ENCODE peak calls at places on chromosomes 2 and 18, in eight cellular contexts. One of them, this sample, is unnamed.

GRCh38 chr18:79380816-79381806 is 14.6 kb upstream of the NFATC1 start:
- DNase-seq in Karpas-422: peak; percentile 90
- DNase-seq in mesendoderm: peak; percentile 62
- DNase-seq in small intestine: peak; percentile 37
- DNase-seq in Peyer's patch: peak; percentile 85
- DNase-seq in PC-9: no peak
- DNase-seq in NT2/D1: no peak
- DNase-seq in K562: peak; percentile 62
- DNase-seq in this sample: peak; percentile 56

GRCh38 chr2:43293744-43294695 is 67.6 kb upstream of the ZFP36L2 start:
- DNase-seq in Karpas-422: no peak
- DNase-seq in mesendoderm: peak; percentile 70
- DNase-seq in small intestine: peak; percentile 70
- DNase-seq in Peyer's patch: peak; percentile 64
- DNase-seq in PC-9: peak; percentile 96
- DNase-seq in NT2/D1: no peak
- DNase-seq in K562: peak; percentile 86
- DNase-seq in this sample: no peak

GRCh38 chr2:174609261-174609660 is 11.7 kb upstream of the WIPF1 start:
- DNase-seq in Karpas-422: no peak
- DNase-seq in mesendoderm: no peak
- DNase-seq in small intestine: no peak
- DNase-seq in Peyer's patch: no peak
- DNase-seq in PC-9: no peak
- DNase-seq in NT2/D1: no peak
- DNase-seq in K562: no peak
- DNase-seq in this sample: no peak

GRCh38 chr2:217714268-217714643 is 288.5 kb downstream of the TNS1 start:
- DNase-seq in Karpas-422: no peak
- DNase-seq in mesendoderm: peak; percentile 25
- DNase-seq in small intestine: no peak
- DNase-seq in Peyer's patch: peak; percentile 50
- DNase-seq in PC-9: no peak
- DNase-seq in NT2/D1: no peak
- DNase-seq in K562: no peak
- DNase-seq in this sample: no peak

GRCh38 chr18:46199515-46200147 is 95.4 kb downstream of the HAUS1 start:
- DNase-seq in Karpas-422: no peak
- DNase-seq in mesendoderm: peak; percentile 87
- DNase-seq in small intestine: peak; percentile 67
- DNase-seq in Peyer's patch: no peak
- DNase-seq in PC-9: peak; percentile 91
- DNase-seq in NT2/D1: no peak
- DNase-seq in K562: peak; percentile 54
- DNase-seq in this sample: no peak

GRCh38 chr2:34025196-34025595 is 426.1 kb upstream of the FAM98A start:
- DNase-seq in Karpas-422: no peak
- DNase-seq in mesendoderm: peak; percentile 48
- DNase-seq in small intestine: no peak
- DNase-seq in Peyer's patch: no peak
- DNase-seq in PC-9: no peak
- DNase-seq in NT2/D1: no peak
- DNase-seq in K562: no peak
- DNase-seq in this sample: no peak

GRCh38 chr2:43595603-43596412 is at the start of gene THADA:
- DNase-seq in Karpas-422: peak; percentile 99
- DNase-seq in mesendoderm: peak; percentile 99
- DNase-seq in small intestine: peak; percentile 99
- DNase-seq in Peyer's patch: peak; percentile 100
- DNase-seq in PC-9: peak; percentile 99
- DNase-seq in NT2/D1: peak; percentile 99
- DNase-seq in K562: peak; percentile 99
- DNase-seq in this sample: peak; percentile 90

GRCh38 chr2:28545590-28546195 is 49.8 kb downstream of the PLB1 start:
- DNase-seq in Karpas-422: no peak
- DNase-seq in mesendoderm: no peak
- DNase-seq in small intestine: peak; percentile 34
- DNase-seq in Peyer's patch: peak; percentile 72
- DNase-seq in PC-9: peak; percentile 1
- DNase-seq in NT2/D1: no peak
- DNase-seq in K562: no peak
- DNase-seq in this sample: no peak

GRCh38 chr2:85750509-85751299 is 3.1 kb upstream of the ATOH8 start:
- DNase-seq in Karpas-422: peak; percentile 85
- DNase-seq in mesendoderm: peak; percentile 77
- DNase-seq in small intestine: peak; percentile 49
- DNase-seq in Peyer's patch: peak; percentile 81
- DNase-seq in PC-9: no peak
- DNase-seq in NT2/D1: no peak
- DNase-seq in K562: peak; percentile 66
- DNase-seq in this sample: peak; percentile 36

GRCh38 chr2:219291394-219291793 is 12.2 kb downstream of the DNAJB2 start:
- DNase-seq in Karpas-422: no peak
- DNase-seq in mesendoderm: no peak
- DNase-seq in small intestine: no peak
- DNase-seq in Peyer's patch: peak; percentile 34
- DNase-seq in PC-9: no peak
- DNase-seq in NT2/D1: no peak
- DNase-seq in K562: no peak
- DNase-seq in this sample: no peak

GRCh38 chr2:200856806-200857205 is 7.7 kb downstream of the CLK1 start:
- DNase-seq in Karpas-422: no peak
- DNase-seq in mesendoderm: no peak
- DNase-seq in small intestine: no peak
- DNase-seq in Peyer's patch: no peak
- DNase-seq in PC-9: no peak
- DNase-seq in NT2/D1: no peak
- DNase-seq in K562: no peak
- DNase-seq in this sample: no peak

GRCh38 chr2:200861617-200862016 is 2.8 kb downstream of the CLK1 start:
- DNase-seq in Karpas-422: no peak
- DNase-seq in mesendoderm: no peak
- DNase-seq in small intestine: no peak
- DNase-seq in Peyer's patch: no peak
- DNase-seq in PC-9: no peak
- DNase-seq in NT2/D1: no peak
- DNase-seq in K562: no peak
- DNase-seq in this sample: no peak

GRCh38 chr2:200863655-200864205 is 728 bp downstream of the CLK1 start:
- DNase-seq in Karpas-422: peak; percentile 66
- DNase-seq in mesendoderm: peak; percentile 48
- DNase-seq in small intestine: no peak
- DNase-seq in Peyer's patch: no peak
- DNase-seq in PC-9: no peak
- DNase-seq in NT2/D1: no peak
- DNase-seq in K562: no peak
- DNase-seq in this sample: no peak

GRCh38 chr2:200862532-200863000 is 1.9 kb downstream of the CLK1 start:
- DNase-seq in Karpas-422: peak; percentile 60
- DNase-seq in mesendoderm: peak; percentile 67
- DNase-seq in small intestine: peak; percentile 58
- DNase-seq in Peyer's patch: no peak
- DNase-seq in PC-9: peak; percentile 60
- DNase-seq in NT2/D1: no peak
- DNase-seq in K562: peak; percentile 42
- DNase-seq in this sample: peak; percentile 52

GRCh38 chr2:200860092-200860795 is 4.2 kb downstream of the CLK1 start:
- DNase-seq in Karpas-422: no peak
- DNase-seq in mesendoderm: peak; percentile 21
- DNase-seq in small intestine: no peak
- DNase-seq in Peyer's patch: no peak
- DNase-seq in PC-9: no peak
- DNase-seq in NT2/D1: no peak
- DNase-seq in K562: no peak
- DNase-seq in this sample: no peak
- H3K4me1 ChIP-seq in Karpas-422: peaks cover 23% of the 10 kb centered on the region
- H3K4me1 ChIP-seq in mesendoderm: peaks cover 2% of the 10 kb centered on the region
- H3K4me1 ChIP-seq in small intestine: peaks cover 3% of the 10 kb centered on the region
- H3K4me1 ChIP-seq in Peyer's patch: peaks cover 4% of the 10 kb centered on the region
- H3K4me1 ChIP-seq in PC-9: peaks cover 17% of the 10 kb centered on the region
- H3K4me1 ChIP-seq in NT2/D1: no peaks in the 10 kb centered on the region
- H3K4me1 ChIP-seq in K562: peaks cover 6% of the 10 kb centered on the region
- H3K4me1 ChIP-seq in this sample: peaks cover 41% of the 10 kb centered on the region

GRCh38 chr18:48024009-48024512 is 93.6 kb upstream of the SMAD2 start:
- DNase-seq in Karpas-422: no peak
- DNase-seq in mesendoderm: no peak
- DNase-seq in small intestine: no peak
- DNase-seq in Peyer's patch: peak; percentile 33
- DNase-seq in PC-9: no peak
- DNase-seq in NT2/D1: no peak
- DNase-seq in K562: no peak
- DNase-seq in this sample: no peak

GRCh38 chr18:48024891-48025660 is 94.6 kb upstream of the SMAD2 start:
- DNase-seq in Karpas-422: no peak
- DNase-seq in mesendoderm: no peak
- DNase-seq in small intestine: no peak
- DNase-seq in Peyer's patch: peak; percentile 24
- DNase-seq in PC-9: no peak
- DNase-seq in NT2/D1: no peak
- DNase-seq in K562: no peak
- DNase-seq in this sample: no peak

GRCh38 chr18:48022021-48022420 is 91.6 kb upstream of the SMAD2 start:
- DNase-seq in Karpas-422: no peak
- DNase-seq in mesendoderm: no peak
- DNase-seq in small intestine: no peak
- DNase-seq in Peyer's patch: peak; percentile 24
- DNase-seq in PC-9: no peak
- DNase-seq in NT2/D1: no peak
- DNase-seq in K562: no peak
- DNase-seq in this sample: no peak

GRCh38 chr18:48022531-48023330 is 92.3 kb upstream of the SMAD2 start:
- DNase-seq in Karpas-422: peak; percentile 96
- DNase-seq in mesendoderm: peak; percentile 88
- DNase-seq in small intestine: peak; percentile 70
- DNase-seq in Peyer's patch: peak; percentile 45
- DNase-seq in PC-9: peak; percentile 71
- DNase-seq in NT2/D1: peak; percentile 39
- DNase-seq in K562: peak; percentile 61
- DNase-seq in this sample: no peak

DNA sequence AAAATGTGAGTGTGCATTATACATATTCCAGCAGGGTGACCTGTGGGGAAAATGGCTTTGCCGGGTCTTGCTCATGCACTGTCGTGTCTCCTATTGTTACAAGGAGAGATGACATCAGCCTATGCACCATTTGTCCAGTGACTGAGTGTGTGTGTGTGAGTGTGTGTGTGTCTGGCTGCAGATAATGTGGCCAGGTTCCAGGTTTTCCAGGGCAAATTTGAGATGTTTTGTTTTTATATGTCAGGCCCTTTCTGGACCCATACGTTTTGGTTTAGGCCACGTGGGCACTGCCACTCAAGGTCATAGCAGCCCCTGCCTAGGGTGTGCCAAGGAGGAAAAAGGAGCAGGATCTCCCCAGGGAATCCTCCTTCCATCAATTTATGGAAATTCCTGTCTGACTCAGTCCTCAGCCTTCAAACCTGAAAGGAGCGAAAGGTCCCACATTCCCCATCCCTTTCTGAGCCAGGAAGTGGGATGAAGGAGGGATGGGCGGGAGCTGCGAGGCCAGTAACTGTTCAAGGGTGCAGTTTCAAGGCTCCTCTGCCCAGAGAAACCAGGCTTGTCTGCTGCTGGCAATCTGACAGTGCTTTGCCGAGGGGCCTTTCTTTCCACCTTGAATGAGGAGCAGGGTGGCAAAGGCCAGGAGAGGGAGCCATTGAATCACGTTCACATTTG is 93.0 kb upstream of the SMAD2 start:
- DNase-seq in Karpas-422: peak; percentile 82
- DNase-seq in mesendoderm: peak; percentile 73
- DNase-seq in small intestine: peak; percentile 42
- DNase-seq in Peyer's patch: peak; percentile 73
- DNase-seq in PC-9: peak; percentile 65
- DNase-seq in NT2/D1: peak; percentile 30
- DNase-seq in K562: peak; percentile 44
- DNase-seq in this sample: no peak
- H3K4me1 ChIP-seq in Karpas-422: peaks cover 30% of the 10 kb centered on the region
- H3K4me1 ChIP-seq in mesendoderm: no peaks in the 10 kb centered on the region
- H3K4me1 ChIP-seq in small intestine: no peaks in the 10 kb centered on the region
- H3K4me1 ChIP-seq in Peyer's patch: no peaks in the 10 kb centered on the region
- H3K4me1 ChIP-seq in PC-9: peaks cover 29% of the 10 kb centered on the region
- H3K4me1 ChIP-seq in NT2/D1: no peaks in the 10 kb centered on the region
- H3K4me1 ChIP-seq in K562: no peaks in the 10 kb centered on the region
- H3K4me1 ChIP-seq in this sample: no peaks in the 10 kb centered on the region

DNA sequence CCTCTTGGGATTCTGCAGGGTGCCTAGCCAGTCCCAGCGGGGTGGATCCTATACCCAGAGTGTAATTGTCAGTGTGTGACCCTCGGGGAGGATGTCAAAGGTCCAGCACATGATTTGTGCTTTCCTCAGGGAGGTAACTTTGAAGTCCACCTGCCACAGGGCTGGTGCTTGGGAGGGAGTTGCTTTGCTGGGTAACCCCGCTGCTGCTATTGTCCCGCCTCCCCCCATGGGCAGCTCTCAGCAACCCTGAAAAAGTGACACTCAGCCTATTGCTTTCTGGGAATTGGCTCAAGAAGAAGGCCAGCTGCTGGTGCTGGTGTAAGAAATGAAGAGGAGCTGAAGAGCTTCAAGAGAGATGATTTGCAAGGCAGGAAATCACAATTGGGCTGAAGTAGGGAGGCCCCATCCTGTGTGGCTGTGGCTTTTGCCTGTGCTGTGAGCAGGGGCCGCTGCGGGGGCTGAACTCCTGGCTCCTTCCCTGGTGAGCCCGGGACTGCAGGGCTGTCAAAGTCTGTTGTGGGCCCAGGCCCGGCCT is 36.4 kb downstream of the EMILIN2 start:
- DNase-seq in Karpas-422: no peak
- DNase-seq in mesendoderm: no peak
- DNase-seq in small intestine: peak; percentile 33
- DNase-seq in Peyer's patch: peak; percentile 73
- DNase-seq in PC-9: no peak
- DNase-seq in NT2/D1: no peak
- DNase-seq in K562: no peak
- DNase-seq in this sample: no peak
- H3K4me1 ChIP-seq in Karpas-422: no peaks in the 10 kb centered on the region
- H3K4me1 ChIP-seq in mesendoderm: no peaks in the 10 kb centered on the region
- H3K4me1 ChIP-seq in small intestine: no peaks in the 10 kb centered on the region
- H3K4me1 ChIP-seq in Peyer's patch: peaks cover 5% of the 10 kb centered on the region
- H3K4me1 ChIP-seq in PC-9: no peaks in the 10 kb centered on the region
- H3K4me1 ChIP-seq in NT2/D1: peaks cover 9% of the 10 kb centered on the region
- H3K4me1 ChIP-seq in K562: peaks cover 8% of the 10 kb centered on the region
- H3K4me1 ChIP-seq in this sample: peaks cover 31% of the 10 kb centered on the region

DNA sequence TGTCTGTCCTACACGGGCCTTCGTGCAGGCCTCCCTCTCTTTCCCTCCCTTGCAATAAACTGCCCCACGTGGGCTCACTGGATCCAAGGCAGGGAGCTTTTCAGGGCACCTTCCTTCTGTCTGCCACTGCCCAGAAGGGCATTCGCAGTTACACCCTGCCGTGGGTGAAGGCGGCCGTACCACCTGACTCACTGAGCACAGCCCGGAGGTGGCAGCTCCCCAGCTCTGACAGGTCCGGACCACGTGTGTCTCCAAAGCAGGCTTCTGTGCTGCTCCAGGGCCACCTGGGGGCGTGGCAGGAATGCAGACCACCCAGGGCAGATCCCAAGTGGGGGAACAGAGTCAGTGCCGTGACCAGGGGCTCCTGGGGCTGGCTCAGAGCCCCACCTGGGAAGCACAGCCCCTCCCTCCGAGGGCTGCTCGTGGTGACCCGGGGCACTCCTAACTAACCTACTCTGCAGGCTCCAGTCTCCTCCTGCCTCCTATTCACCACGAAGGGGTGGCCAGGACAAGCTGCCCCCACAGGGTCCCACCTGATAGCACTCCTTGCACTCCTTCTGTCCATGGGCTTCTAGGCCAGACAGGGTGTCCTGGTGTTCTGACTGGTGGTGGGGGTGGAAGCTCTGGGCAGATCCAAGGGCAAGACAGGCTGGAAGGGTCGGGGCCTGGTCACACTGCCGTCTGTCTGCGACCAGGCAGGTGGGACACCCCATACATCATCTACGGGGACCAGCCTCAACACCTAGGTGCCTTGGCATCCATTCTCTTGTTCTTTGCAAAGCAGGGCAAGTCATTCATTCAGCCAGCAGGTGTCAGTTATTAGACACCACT is 9.7 kb downstream of the SNED1 start:
- DNase-seq in Karpas-422: no peak
- DNase-seq in mesendoderm: no peak
- DNase-seq in small intestine: no peak
- DNase-seq in Peyer's patch: no peak
- DNase-seq in PC-9: no peak
- DNase-seq in NT2/D1: no peak
- DNase-seq in K562: no peak
- DNase-seq in this sample: no peak
- H3K4me1 ChIP-seq in Karpas-422: peaks cover 8% of the 10 kb centered on the region
- H3K4me1 ChIP-seq in mesendoderm: peaks cover 8% of the 10 kb centered on the region
- H3K4me1 ChIP-seq in small intestine: no peaks in the 10 kb centered on the region
- H3K4me1 ChIP-seq in Peyer's patch: no peaks in the 10 kb centered on the region
- H3K4me1 ChIP-seq in PC-9: peaks cover 17% of the 10 kb centered on the region
- H3K4me1 ChIP-seq in NT2/D1: peaks cover 34% of the 10 kb centered on the region
- H3K4me1 ChIP-seq in K562: peaks cover 7% of the 10 kb centered on the region
- H3K4me1 ChIP-seq in this sample: peaks cover 36% of the 10 kb centered on the region